ENCODE peak calls at places on chromosomes 7 and 10, in four cellular contexts. P, T, U and Q are unnamed samples.

GRCh38 chr10:96614515-96614914 is 27.7 kb upstream of the TM9SF3 start:
- DNase-seq in T (peak; percentile 24), P (no peak), U (peak; percentile 31), Q (peak; percentile 61)

GRCh38 chr7:142308326-142308725 is 50.5 kb upstream of the PRSS58 start:
- DNase-seq in P (no peak), U (no peak), T (no peak), Q (no peak)

GRCh38 chr7:3426064-3426463 is 125.0 kb downstream of the SDK1 start:
- DNase-seq in P (no peak), U (no peak), T (no peak), Q (no peak)

GRCh38 chr7:82697897-82698296 is 254.3 kb upstream of the CACNA2D1 start:
- DNase-seq in P (no peak), U (no peak), T (no peak), Q (peak; percentile 35)

GRCh38 chr7:8434290-8435002 is 1.0 kb downstream of the NXPH1 start:
- DNase-seq in U (no peak), P (no peak), T (no peak), Q (no peak)

GRCh38 chr10:52400564-52400963 is 86.5 kb downstream of the DKK1 start:
- DNase-seq in P (no peak), U (no peak), T (no peak), Q (peak; percentile 12)

GRCh38 chr7:128251337-128251736 is 10.3 kb downstream of the LEP start:
- DNase-seq in P (no peak), U (no peak), T (no peak), Q (no peak)

GRCh38 chr7:55065079-55065478 is 46.3 kb downstream of the EGFR start:
- DNase-seq in U (no peak), P (peak; percentile 31), T (no peak), Q (peak; percentile 84)

GRCh38 chr7:129908181-129908580 is 44.6 kb downstream of the UBE2H start:
- DNase-seq in T (no peak), P (no peak), U (no peak), Q (no peak)

GRCh38 chr7:134478707-134479106 is 19.8 kb upstream of the AKR1B1 start:
- DNase-seq in P (no peak), U (no peak), T (no peak), Q (no peak)

GRCh38 chr10:101529720-101530553 is 58.1 kb downstream of the POLL start:
- DNase-seq in T (no peak), U (no peak), P (no peak), Q (no peak)

GRCh38 chr10:13066527-13066926 is 33.4 kb upstream of the OPTN start:
- DNase-seq in P (no peak), T (no peak), U (no peak), Q (no peak)

GRCh38 chr10:76285012-76285411 is 853.6 kb downstream of the LRMDA start:
- DNase-seq in T (peak; percentile 6), P (no peak), U (no peak), Q (no peak)

GRCh38 chr7:129825005-129825553 is 127.7 kb downstream of the UBE2H start:
- DNase-seq in P (no peak), U (peak; percentile 90), T (peak; percentile 78), Q (peak; percentile 94)

GRCh38 chr7:82713506-82713905 is 269.9 kb upstream of the CACNA2D1 start:
- DNase-seq in P (no peak), T (no peak), U (no peak), Q (no peak)

GRCh38 chr10:49001861-49002675 is 62.4 kb upstream of the LRRC18 start:
- DNase-seq in T (no peak), P (no peak), U (no peak), Q (no peak)

GRCh38 chr10:120905268-120905667 is 54.1 kb downstream of the WDR11 start:
- DNase-seq in T (no peak), P (no peak), U (no peak), Q (no peak)

GRCh38 chr10:46215426-46215825 is 71.4 kb upstream of the ANTXRL start:
- DNase-seq in P (no peak), U (no peak), T (no peak), Q (no peak)

GRCh38 chr10:95526066-95526465 is 35.1 kb downstream of the SORBS1 start:
- DNase-seq in T (no peak), P (no peak), U (no peak), Q (no peak)

GRCh38 chr7:40922316-40922670 is 780.6 kb downstream of the INHBA start:
- DNase-seq in T (no peak), P (no peak), U (no peak), Q (no peak)

GRCh38 chr10:6607778-6608177 is 27.7 kb upstream of the PRKCQ start:
- DNase-seq in U (no peak), T (no peak), P (no peak), Q (no peak)

GRCh38 chr7:88218836-88219605 is 817 bp downstream of the SRI start:
- DNase-seq in P (peak; percentile 27), T (no peak), U (peak; percentile 38), Q (peak; percentile 25)

GRCh38 chr7:29228289-29229011 is 33.9 kb downstream of the CHN2 start:
- DNase-seq in T (peak; percentile 92), P (no peak), U (no peak), Q (no peak)

GRCh38 chr7:22320416-22320815 is 36.5 kb downstream of the RAPGEF5 start:
- DNase-seq in U (no peak), P (no peak), T (no peak), Q (no peak)
- TF ChIP-seq CHD4 in U (no peak), P (no peak), T (no peak), Q (no peak)

DNA sequence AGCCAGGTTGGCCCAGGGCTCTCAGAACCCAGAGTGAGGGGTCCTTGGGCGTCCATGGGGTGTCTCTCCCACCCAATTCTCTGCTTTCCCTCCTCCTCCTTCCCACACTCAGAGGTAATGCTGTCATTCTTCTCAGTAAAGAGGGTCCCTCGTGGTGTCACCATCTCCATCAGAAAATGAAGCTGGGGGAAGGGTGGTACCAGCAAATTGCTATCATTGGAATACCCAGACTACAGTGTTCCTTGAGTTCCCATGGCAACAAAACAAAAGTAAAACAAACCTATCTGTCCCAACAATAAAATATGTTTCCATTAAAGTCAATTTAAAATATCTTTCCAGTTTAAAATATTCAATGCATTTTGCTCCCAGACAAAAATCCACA is 181.9 kb downstream of the ARID5B start:
- DNase-seq in P (no peak), T (no peak), U (peak; percentile 15), Q (no peak)
- TF ChIP-seq CHD4 in P (no peak), T (no peak), U (no peak), Q (no peak)

DNA sequence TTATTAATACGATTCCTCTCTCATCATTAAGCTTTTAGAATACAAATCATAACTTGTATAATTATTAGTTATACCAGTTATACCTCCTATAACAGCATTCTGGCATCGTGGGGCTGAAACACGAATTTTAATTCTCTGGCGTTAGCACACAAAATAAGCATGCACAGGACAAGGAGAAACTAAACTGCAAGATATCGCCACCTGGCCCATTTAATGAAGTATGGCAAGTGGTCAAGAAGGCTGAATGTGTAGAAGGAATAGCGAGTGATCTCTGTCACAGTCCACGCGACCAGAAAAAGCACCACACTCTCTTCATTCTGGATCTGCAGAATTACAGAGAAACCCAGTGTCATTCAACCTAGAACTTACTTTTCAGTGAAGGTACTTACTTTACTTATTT is 18.1 kb downstream of the HACD1 start:
- DNase-seq in P (no peak), U (peak; percentile 19), T (no peak), Q (peak; percentile 40)
- TF ChIP-seq CHD4 in P (no peak), U (no peak), T (no peak), Q (no peak)

DNA sequence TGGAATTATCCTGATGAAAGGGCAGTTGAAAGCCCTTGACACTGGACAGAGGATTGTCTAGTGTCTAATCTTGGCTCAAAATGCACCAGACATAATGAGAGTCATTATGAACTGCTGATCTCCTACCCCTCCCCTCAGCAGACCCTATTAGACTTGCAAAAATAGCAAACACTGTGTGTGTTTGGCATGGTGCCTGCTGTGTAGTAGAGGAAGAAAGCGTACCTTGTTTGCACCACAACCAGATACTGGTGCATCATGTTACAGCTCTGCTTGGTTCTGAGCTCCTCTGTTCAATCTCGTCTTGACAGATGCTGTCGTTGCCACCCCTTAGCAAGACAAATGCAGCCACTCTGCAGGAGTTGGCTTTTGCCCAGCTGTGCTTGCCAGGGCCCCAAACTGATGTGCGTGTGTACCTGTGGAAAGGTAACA is 336.2 kb downstream of the AUTS2 start:
- DNase-seq in U (no peak), P (no peak), T (no peak), Q (no peak)
- TF ChIP-seq CHD4 in U (no peak), P (no peak), T (no peak), Q (no peak)

DNA sequence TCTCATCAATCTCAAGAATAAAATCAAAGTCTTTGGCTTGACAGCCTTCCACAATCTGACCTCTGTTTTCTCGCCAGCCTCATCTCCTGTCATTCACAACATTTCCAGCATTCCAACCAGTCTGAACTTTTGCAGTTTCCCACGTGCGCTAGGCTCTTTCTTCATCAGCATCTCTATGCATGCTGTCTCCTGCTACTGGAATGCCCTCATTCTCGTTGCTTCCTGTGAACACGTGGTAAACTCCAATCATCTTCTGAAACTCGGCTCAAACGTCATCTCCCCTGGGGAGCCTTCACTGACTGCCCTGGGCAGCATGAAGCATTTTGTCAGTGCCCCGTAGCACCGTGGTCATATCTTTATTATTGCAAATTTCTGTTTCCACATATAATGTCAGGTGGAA is 12.2 kb upstream of the RSBN1L start:
- DNase-seq in U (no peak), P (no peak), T (no peak), Q (no peak)
- TF ChIP-seq CHD4 in U (no peak), P (no peak), T (no peak), Q (no peak)

GRCh38 chr10:111773950-111774349 is 409.6 kb downstream of the GPAM start:
- DNase-seq in T (no peak), P (no peak), U (no peak), Q (no peak)

DNA sequence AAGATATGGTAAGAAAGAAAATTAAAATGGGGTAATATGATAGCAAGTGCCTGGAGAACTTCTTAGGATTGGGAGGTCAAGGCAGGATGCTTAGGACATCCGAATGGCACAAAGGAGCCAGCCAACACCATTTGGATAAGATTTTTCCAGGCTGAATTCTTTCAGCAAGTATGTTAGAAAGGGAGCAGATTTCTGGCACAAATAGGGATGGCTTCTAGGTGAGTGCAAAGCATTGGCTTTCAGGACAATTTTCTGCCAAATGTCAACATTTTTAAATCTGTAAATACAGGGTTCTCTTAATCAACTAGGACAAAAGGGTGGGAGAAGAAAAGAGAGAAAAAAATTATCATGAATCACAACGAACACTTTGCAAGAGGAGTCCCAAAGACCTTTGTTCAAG is 409.1 kb downstream of the GPAM start:
- DNase-seq in P (no peak), T (no peak), U (no peak), Q (no peak)
- TF ChIP-seq CHD4 in P (no peak), T (no peak), U (no peak), Q (no peak)